ENCODE peak calls at places on chromosomes 5 and 9, in six cellular contexts. W is occipital lobe; Q is OCI-LY7; D is activated CD4-positive, alpha-beta T cell treated with anti-CD3 and anti-CD28 coated beads for 24 hours; B is EL; K is HTR-8/SVneo. M is an unnamed sample.

GRCh38 chr5:177980776-177981175 is 15.3 kb downstream of the PROP1 start:
- DNase-seq in W (no peak), Q (no peak), D (no peak), B (no peak), K (no peak), M (no peak)

GRCh38 chr9:16877256-16877655 is 6.8 kb upstream of the BNC2 start:
- DNase-seq in W (no peak), Q (no peak), D (no peak), B (no peak), K (no peak), M (no peak)

GRCh38 chr9:114538241-114538640 is 33.0 kb upstream of the WHRN start:
- DNase-seq in W (no peak), Q (peak; percentile 84), D (no peak), B (no peak), K (no peak), M (no peak)

GRCh38 chr9:134764870-134765269 is 115.7 kb upstream of the FCN2 start:
- DNase-seq in W (no peak), Q (no peak), D (no peak), B (no peak), K (no peak), M (no peak)

GRCh38 chr9:11269036-11269435 is 656.2 kb upstream of the PTPRD start:
- DNase-seq in W (no peak), Q (peak; percentile 11), D (no peak), B (no peak), K (no peak), M (no peak)

GRCh38 chr5:124524552-124525232 is 221.7 kb downstream of the ZNF608 start:
- DNase-seq in W (no peak), Q (peak; percentile 91), D (no peak), B (no peak), K (no peak), M (no peak)

GRCh38 chr5:54720346-54720745 is 202.8 kb downstream of the SNX18 start:
- DNase-seq in W (no peak), Q (no peak), D (no peak), B (no peak), K (no peak), M (no peak)

GRCh38 chr9:132364068-132364467 is 9.3 kb upstream of the SETX start:
- DNase-seq in W (no peak), Q (no peak), D (no peak), B (no peak), K (no peak), M (no peak)

GRCh38 chr9:127989094-127989493 is 8.3 kb upstream of the EEIG1 start:
- DNase-seq in W (no peak), Q (no peak), D (no peak), B (no peak), K (no peak), M (no peak)

GRCh38 chr9:25353783-25354182 is 324.5 kb downstream of the TUSC1 start:
- DNase-seq in W (no peak), Q (no peak), D (no peak), B (no peak), K (no peak), M (no peak)